ENCODE peak calls at places on chromosomes 7 and 10, in seven cellular contexts. I, Q, T, O, F, C and A are unnamed samples.

GRCh38 chr7:85114342-85114741 is 72.5 kb downstream of the SEMA3D start:
- DNase-seq in T (no peak), I (no peak), O (peak; percentile 22), F (no peak), C (no peak), Q (no peak), A (no peak)

GRCh38 chr7:130365511-130366441 is 14.5 kb upstream of the CPA1 start:
- DNase-seq in F (peak; percentile 42), Q (no peak), T (peak; percentile 48), I (no peak), C (no peak), O (no peak), A (peak; percentile 46)

GRCh38 chr7:96009162-96009561 is 236.8 kb downstream of the DYNC1I1 start:
- DNase-seq in C (no peak), T (no peak), I (no peak), O (no peak), F (no peak), Q (no peak), A (no peak)

GRCh38 chr7:87570178-87570577 is 30.5 kb downstream of the ABCB1 start:
- DNase-seq in C (no peak), T (peak; percentile 3), I (no peak), F (no peak), O (peak; percentile 23), Q (no peak), A (no peak)

GRCh38 chr7:33040803-33041516 is 21.6 kb downstream of the NT5C3A start:
- DNase-seq in T (no peak), O (no peak), I (peak; percentile 35), C (peak; percentile 51), Q (no peak), F (peak; percentile 60), A (peak; percentile 70)

GRCh38 chr7:130595986-130596385 is 72.6 kb downstream of the COPG2 start:
- DNase-seq in C (no peak), F (no peak), Q (peak; percentile 28), I (no peak), O (no peak), T (peak; percentile 3), A (no peak)

GRCh38 chr7:89170628-89171027 is 375.1 kb upstream of the TEX47 start:
- DNase-seq in F (no peak), O (no peak), I (no peak), Q (no peak), T (no peak), C (no peak), A (no peak)

GRCh38 chr10:35493196-35494118 is 111.7 kb upstream of the GJD4 start:
- DNase-seq in I (no peak), Q (no peak), O (no peak), C (no peak), F (no peak), T (no peak), A (no peak)

GRCh38 chr10:110305767-110306451 is 1.2 kb upstream of the SMNDC1 start:
- DNase-seq in F (peak; percentile 71), T (peak; percentile 94), I (peak; percentile 41), O (peak; percentile 84), C (peak; percentile 33), Q (no peak), A (peak; percentile 68)

GRCh38 chr7:122143376-122143750 is 686 bp downstream of the AASS start:
- DNase-seq in I (peak; percentile 24), Q (peak; percentile 13), C (no peak), O (no peak), F (no peak), T (peak; percentile 30), A (peak; percentile 8)

GRCh38 chr7:1233328-1234048 is 816 bp downstream of the UNCX start:
- DNase-seq in T (no peak), C (no peak), O (no peak), Q (no peak), I (no peak), F (no peak), A (no peak)

GRCh38 chr10:35827783-35828182 is 185.7 kb upstream of the FZD8 start:
- DNase-seq in I (no peak), Q (no peak), O (no peak), T (no peak), C (no peak), F (no peak), A (no peak)

GRCh38 chr10:1515780-1516491 is 221.4 kb downstream of the ADARB2 start:
- DNase-seq in C (no peak), I (no peak), Q (no peak), F (no peak), O (no peak), T (no peak), A (no peak)

GRCh38 chr7:92997144-92997543 is 120.6 kb downstream of the SAMD9 start:
- DNase-seq in I (no peak), F (no peak), T (no peak), Q (no peak), C (no peak), O (no peak), A (no peak)

GRCh38 chr7:40782836-40783235 is 648.0 kb downstream of the SUGCT start:
- DNase-seq in I (no peak), F (no peak), T (no peak), C (no peak), Q (no peak), O (no peak), A (no peak)

GRCh38 chr7:22725585-22725984 is 1.4 kb upstream of the IL6 start:
- DNase-seq in T (peak; percentile 36), I (no peak), F (peak; percentile 59), Q (no peak), O (peak; percentile 27), C (no peak), A (peak; percentile 43)

GRCh38 chr7:134708692-134709091 is 62.0 kb downstream of the BPGM start:
- DNase-seq in Q (no peak), O (no peak), I (no peak), T (no peak), C (no peak), F (no peak), A (no peak)

GRCh38 chr7:75647709-75648438 is 90.9 kb downstream of the HIP1 start:
- DNase-seq in O (no peak), C (no peak), F (no peak), I (no peak), Q (no peak), T (no peak), A (no peak)

GRCh38 chr7:75644599-75644998 is 94.1 kb downstream of the HIP1 start:
- DNase-seq in T (no peak), F (no peak), I (no peak), C (no peak), Q (no peak), O (no peak), A (no peak)

GRCh38 chr7:75649462-75649861 is 89.3 kb downstream of the HIP1 start:
- DNase-seq in I (no peak), T (no peak), C (no peak), Q (no peak), O (no peak), F (no peak), A (no peak)

GRCh38 chr7:75645570-75645969 is 93.2 kb downstream of the HIP1 start:
- DNase-seq in T (no peak), F (no peak), I (no peak), C (no peak), O (no peak), Q (no peak), A (no peak)

GRCh38 chr7:75646551-75647102 is 92.1 kb downstream of the HIP1 start:
- DNase-seq in Q (no peak), I (no peak), F (no peak), T (no peak), O (no peak), C (no peak), A (no peak)
- TF ChIP-seq CTCF in Q (no peak), I (no peak), F (no peak), T (no peak), O (no peak), C (no peak), A (no peak)

DNA sequence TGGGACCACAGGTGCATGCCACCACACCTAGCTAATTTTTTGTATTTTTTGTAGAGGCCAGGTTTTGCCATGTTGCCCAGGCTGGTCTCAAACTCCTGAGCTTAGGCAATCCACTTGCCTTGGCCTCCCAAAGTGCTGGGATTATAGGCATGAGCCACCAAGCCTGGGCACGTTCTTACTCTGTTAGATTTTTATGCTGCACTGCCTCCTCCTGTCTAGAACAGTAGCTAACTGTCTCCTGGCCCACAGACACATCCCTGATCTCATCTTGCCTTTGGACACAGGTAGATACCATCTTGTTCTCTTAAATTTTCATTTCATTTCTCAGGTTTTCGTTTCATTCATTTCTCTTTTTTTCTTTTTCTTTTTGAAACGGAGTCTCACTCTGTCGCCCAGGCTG is 41.1 kb downstream of the BLVRA start:
- DNase-seq in O (no peak), F (no peak), Q (no peak), T (peak; percentile 5), I (no peak), C (no peak), A (no peak)
- TF ChIP-seq CTCF in O (peak; percentile 29), F (peak; percentile 35), Q (no peak), T (no peak), I (no peak), C (no peak), A (no peak)

GRCh38 chr7:57425969-57426628 is 23.9 kb upstream of the ZNF716 start:
- DNase-seq in C (no peak), Q (no peak), F (peak; percentile 1), T (no peak), O (no peak), I (no peak), A (no peak)
- TF ChIP-seq CTCF in C (peak; percentile 22), Q (peak; percentile 45), F (peak; percentile 28), T (peak; percentile 4), O (peak; percentile 38), I (peak; percentile 58), A (peak; percentile 10)

GRCh38 chr10:118308664-118309063 is 33.5 kb downstream of the FAM204A start:
- DNase-seq in Q (no peak), I (no peak), T (no peak), C (no peak), O (no peak), F (no peak), A (no peak)
- TF ChIP-seq CTCF in Q (no peak), I (no peak), T (no peak), C (no peak), O (peak; percentile 29), F (no peak), A (no peak)

DNA sequence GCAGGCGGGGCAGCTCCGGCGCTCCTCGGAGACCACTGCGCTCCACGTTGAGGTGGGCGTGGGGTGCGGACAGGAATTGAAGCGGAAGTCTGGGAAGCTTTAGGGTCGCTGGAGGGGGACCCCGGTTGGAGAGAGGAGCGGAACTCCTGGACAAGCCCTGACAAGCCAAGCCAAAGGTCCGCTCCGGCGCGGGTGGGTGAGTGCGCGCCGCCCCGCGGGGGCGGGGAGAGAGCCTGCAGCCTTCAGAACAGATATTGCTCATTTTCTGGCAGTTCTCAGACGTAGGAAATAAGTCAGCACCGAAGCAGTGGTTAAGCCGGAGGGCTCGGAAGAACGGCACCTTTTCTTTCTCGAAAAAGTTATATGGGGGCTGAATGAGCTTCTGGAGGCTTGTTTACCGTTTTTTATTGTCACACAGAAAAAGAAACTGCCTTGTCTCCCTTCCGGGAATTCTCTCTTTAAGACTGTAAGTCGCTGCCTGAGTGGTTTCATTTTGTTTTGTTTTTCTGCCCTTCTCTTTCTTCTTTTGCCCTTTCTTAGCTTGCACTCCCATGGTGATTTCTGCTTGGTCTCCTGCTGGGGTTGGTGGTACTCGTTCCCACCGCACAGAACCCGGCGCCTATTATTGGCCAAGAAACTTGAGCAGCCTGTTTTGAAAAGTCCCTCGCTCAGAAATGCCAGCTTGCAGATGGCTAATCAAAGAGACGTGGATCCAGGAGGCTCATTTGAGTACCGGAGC is 732 bp downstream of the FAS start:
- DNase-seq in Q (peak; percentile 83), T (peak; percentile 76), I (peak; percentile 66), F (peak; percentile 71), O (peak; percentile 35), C (peak; percentile 50), A (peak; percentile 78)
- TF ChIP-seq CTCF in Q (peak; percentile 31), T (no peak), I (no peak), F (peak; percentile 8), O (no peak), C (no peak), A (peak; percentile 17)

GRCh38 chr10:132536241-132536963 is 1.2 kb upstream of the INPP5A start:
- DNase-seq in Q (peak; percentile 20), O (no peak), I (no peak), C (no peak), F (peak; percentile 30), T (peak; percentile 12), A (no peak)
- TF ChIP-seq CTCF in Q (no peak), O (no peak), I (no peak), C (no peak), F (no peak), T (no peak), A (no peak)